ENCODE peak calls at places on chromosomes 3 and 15, in five cellular contexts. E, H, W, I and T are unnamed samples.

GRCh38 chr3:187368251-187368733 is at the start of gene RTP4:
- DNase-seq in E (peak; percentile 83), I (no peak), H (no peak), W (no peak), T (no peak)

GRCh38 chr3:47288966-47289910 is 6.5 kb downstream of the KLHL18 start:
- DNase-seq in I (no peak), E (no peak), W (no peak), H (no peak), T (no peak)

GRCh38 chr3:44996556-44996969 is 20.5 kb downstream of the EXOSC7 start:
- DNase-seq in H (no peak), W (no peak), E (peak; percentile 47), I (no peak), T (no peak)

GRCh38 chr3:98977520-98977919 is 76.0 kb upstream of the DCBLD2 start:
- DNase-seq in I (no peak), H (no peak), E (peak; percentile 99), W (no peak), T (no peak)

GRCh38 chr3:171165986-171166385 is 139.5 kb upstream of the SLC2A2 start:
- DNase-seq in I (no peak), H (no peak), W (no peak), E (peak; percentile 61), T (no peak)

GRCh38 chr3:5437296-5438010 is 249.9 kb downstream of the EDEM1 start:
- DNase-seq in H (no peak), I (no peak), E (no peak), W (no peak), T (no peak)

GRCh38 chr3:153513236-153513635 is 351.2 kb downstream of the RAP2B start:
- DNase-seq in E (peak; percentile 2), W (no peak), H (peak; percentile 26), I (no peak), T (no peak)

GRCh38 chr3:160968731-160969130 is 136.4 kb downstream of the B3GALNT1 start:
- DNase-seq in E (no peak), W (no peak), H (no peak), I (no peak), T (no peak)

GRCh38 chr3:48125026-48125704 is 63.1 kb downstream of the CDC25A start:
- DNase-seq in I (no peak), H (no peak), W (no peak), E (peak; percentile 78), T (no peak)

GRCh38 chr15:79035111-79035601 is 55.4 kb downstream of the RASGRF1 start:
- DNase-seq in I (no peak), H (no peak), E (peak; percentile 20), W (peak; percentile 26), T (no peak)

GRCh38 chr3:111299070-111299672 is 227.6 kb downstream of the NECTIN3 start:
- DNase-seq in I (no peak), E (peak; percentile 17), H (no peak), W (no peak), T (no peak)

GRCh38 chr3:71142440-71143161 is 440.9 kb downstream of the FOXP1 start:
- DNase-seq in H (no peak), E (no peak), W (no peak), I (no peak), T (no peak)

GRCh38 chr15:48469271-48469670 is 138.0 kb downstream of the DUT start:
- DNase-seq in H (no peak), E (no peak), W (no peak), I (no peak), T (no peak)

GRCh38 chr3:31448035-31448881 is 84.5 kb upstream of the STT3B start:
- DNase-seq in I (no peak), W (no peak), H (peak; percentile 52), E (peak; percentile 26), T (no peak)

GRCh38 chr15:29074045-29074444 is 188.3 kb downstream of the APBA2 start:
- DNase-seq in E (no peak), W (no peak), I (no peak), H (no peak), T (no peak)

GRCh38 chr3:106628407-106628806 is 748.8 kb upstream of the CCDC54 start:
- DNase-seq in W (no peak), E (peak; percentile 69), I (no peak), H (no peak), T (no peak)

GRCh38 chr3:187900961-187901755 is 155.9 kb upstream of the BCL6 start:
- DNase-seq in E (no peak), I (no peak), W (no peak), H (no peak), T (no peak)

GRCh38 chr15:92647467-92648163 is 8.0 kb downstream of the FAM174B start:
- DNase-seq in W (no peak), E (no peak), H (no peak), I (no peak), T (no peak)